ENCODE peak calls at places on chromosomes 13 and 19, in ten cellular contexts. One of them, this sample, is unnamed.

GRCh38 chr19:37983153-37983552 is 76.1 kb downstream of the SIPA1L3 start:
- DNase-seq in astrocyte of the spinal cord: no peak
- DNase-seq in nephron progenitor cell: no peak
- DNase-seq in AG04450: no peak
- DNase-seq in breast epithelium: no peak
- DNase-seq in GM06990: no peak
- DNase-seq in WTC11: no peak
- DNase-seq in left lung: no peak
- DNase-seq in progenitor cell of endocrine pancreas: no peak
- DNase-seq in IMR-90: peak; percentile 52
- DNase-seq in this sample: no peak

GRCh38 chr19:51108805-51109146 is 567 bp upstream of the CTU1 start:
- DNase-seq in left lung: no peak
- DNase-seq in progenitor cell of endocrine pancreas: no peak
- DNase-seq in IMR-90: no peak
- DNase-seq in GM06990: no peak
- DNase-seq in AG04450: no peak
- DNase-seq in WTC11: no peak
- DNase-seq in nephron progenitor cell: no peak
- DNase-seq in astrocyte of the spinal cord: no peak
- DNase-seq in breast epithelium: no peak
- DNase-seq in this sample: no peak

GRCh38 chr19:18204394-18205179 is 745 bp upstream of the RAB3A start:
- DNase-seq in WTC11: peak; percentile 77
- DNase-seq in AG04450: no peak
- DNase-seq in IMR-90: no peak
- DNase-seq in breast epithelium: no peak
- DNase-seq in left lung: peak; percentile 60
- DNase-seq in astrocyte of the spinal cord: no peak
- DNase-seq in nephron progenitor cell: peak; percentile 84
- DNase-seq in GM06990: no peak
- DNase-seq in progenitor cell of endocrine pancreas: peak; percentile 65
- DNase-seq in this sample: no peak

GRCh38 chr13:99080131-99080530 is 102.3 kb upstream of the DOCK9 start:
- DNase-seq in progenitor cell of endocrine pancreas: no peak
- DNase-seq in breast epithelium: no peak
- DNase-seq in AG04450: no peak
- DNase-seq in nephron progenitor cell: no peak
- DNase-seq in GM06990: no peak
- DNase-seq in left lung: no peak
- DNase-seq in IMR-90: no peak
- DNase-seq in WTC11: no peak
- DNase-seq in astrocyte of the spinal cord: no peak
- DNase-seq in this sample: no peak

GRCh38 chr13:75566658-75567057 is 17.1 kb downstream of the UCHL3 start:
- DNase-seq in IMR-90: peak; percentile 71
- DNase-seq in GM06990: no peak
- DNase-seq in breast epithelium: no peak
- DNase-seq in astrocyte of the spinal cord: peak; percentile 67
- DNase-seq in left lung: no peak
- DNase-seq in WTC11: no peak
- DNase-seq in AG04450: no peak
- DNase-seq in progenitor cell of endocrine pancreas: no peak
- DNase-seq in nephron progenitor cell: no peak
- DNase-seq in this sample: no peak

GRCh38 chr19:45376045-45376724 is 5.8 kb upstream of the ERCC2 start:
- DNase-seq in GM06990: no peak
- DNase-seq in astrocyte of the spinal cord: peak; percentile 87
- DNase-seq in WTC11: peak; percentile 68
- DNase-seq in AG04450: peak; percentile 85
- DNase-seq in IMR-90: peak; percentile 94
- DNase-seq in nephron progenitor cell: peak; percentile 50
- DNase-seq in breast epithelium: peak; percentile 93
- DNase-seq in left lung: peak; percentile 43
- DNase-seq in progenitor cell of endocrine pancreas: no peak
- DNase-seq in this sample: no peak

GRCh38 chr13:44759723-44760360 is 183.7 kb upstream of the TSC22D1 start:
- DNase-seq in breast epithelium: peak; percentile 46
- DNase-seq in left lung: no peak
- DNase-seq in GM06990: no peak
- DNase-seq in astrocyte of the spinal cord: peak; percentile 50
- DNase-seq in AG04450: no peak
- DNase-seq in IMR-90: peak; percentile 54
- DNase-seq in WTC11: no peak
- DNase-seq in progenitor cell of endocrine pancreas: no peak
- DNase-seq in nephron progenitor cell: no peak
- DNase-seq in this sample: no peak

GRCh38 chr19:55644191-55644833 is 863 bp downstream of the ZNF581 start:
- DNase-seq in left lung: no peak
- DNase-seq in WTC11: no peak
- DNase-seq in progenitor cell of endocrine pancreas: no peak
- DNase-seq in GM06990: no peak
- DNase-seq in nephron progenitor cell: no peak
- DNase-seq in breast epithelium: no peak
- DNase-seq in IMR-90: no peak
- DNase-seq in astrocyte of the spinal cord: no peak
- DNase-seq in AG04450: no peak
- DNase-seq in this sample: no peak

GRCh38 chr19:45469835-45470146 is 2.0 kb downstream of the FOSB start:
- DNase-seq in WTC11: peak; percentile 94
- DNase-seq in astrocyte of the spinal cord: peak; percentile 51
- DNase-seq in nephron progenitor cell: no peak
- DNase-seq in left lung: no peak
- DNase-seq in IMR-90: no peak
- DNase-seq in AG04450: no peak
- DNase-seq in GM06990: no peak
- DNase-seq in breast epithelium: no peak
- DNase-seq in progenitor cell of endocrine pancreas: no peak
- DNase-seq in this sample: peak; percentile 91

GRCh38 chr19:10193666-10194499 is 870 bp downstream of the DNMT1 start:
- DNase-seq in progenitor cell of endocrine pancreas: peak; percentile 16
- DNase-seq in astrocyte of the spinal cord: peak; percentile 41
- DNase-seq in breast epithelium: no peak
- DNase-seq in WTC11: peak; percentile 47
- DNase-seq in nephron progenitor cell: no peak
- DNase-seq in AG04450: no peak
- DNase-seq in GM06990: no peak
- DNase-seq in IMR-90: peak; percentile 76
- DNase-seq in left lung: no peak
- DNase-seq in this sample: no peak

GRCh38 chr13:56888455-56888854 is 252.3 kb upstream of the PRR20A start:
- DNase-seq in nephron progenitor cell: no peak
- DNase-seq in left lung: no peak
- DNase-seq in GM06990: no peak
- DNase-seq in WTC11: no peak
- DNase-seq in AG04450: no peak
- DNase-seq in breast epithelium: no peak
- DNase-seq in IMR-90: no peak
- DNase-seq in progenitor cell of endocrine pancreas: no peak
- DNase-seq in astrocyte of the spinal cord: no peak
- DNase-seq in this sample: no peak

DNA sequence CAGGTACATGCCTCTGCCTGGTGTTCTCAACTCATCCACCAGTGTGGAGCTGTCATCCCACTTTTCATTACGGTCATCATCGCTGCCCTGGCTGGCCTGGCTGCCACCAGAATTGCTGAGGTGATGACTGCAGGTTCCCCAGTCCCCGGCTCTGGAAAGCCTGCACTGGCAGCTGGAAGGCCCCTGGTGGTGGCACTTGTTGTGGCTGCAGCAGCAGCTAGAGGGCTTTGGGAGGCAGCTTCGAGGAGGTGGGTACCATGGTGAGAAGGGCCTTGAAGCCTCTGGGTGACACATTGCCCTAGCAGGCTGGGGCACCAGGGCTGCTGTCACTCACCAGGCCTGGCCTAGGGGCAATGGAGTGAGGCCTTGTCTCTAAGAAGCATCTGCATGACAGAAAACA is 25.3 kb upstream of the ZNF14 start:
- DNase-seq in breast epithelium: no peak
- DNase-seq in left lung: no peak
- DNase-seq in progenitor cell of endocrine pancreas: no peak
- DNase-seq in GM06990: no peak
- DNase-seq in WTC11: no peak
- DNase-seq in nephron progenitor cell: no peak
- DNase-seq in astrocyte of the spinal cord: no peak
- DNase-seq in AG04450: no peak
- DNase-seq in IMR-90: no peak
- DNase-seq in this sample: no peak
- TF ChIP-seq CTCF in breast epithelium: no peak
- TF ChIP-seq CTCF in left lung: no peak
- TF ChIP-seq CTCF in progenitor cell of endocrine pancreas: no peak
- TF ChIP-seq CTCF in GM06990: no peak
- TF ChIP-seq CTCF in WTC11: no peak
- TF ChIP-seq CTCF in nephron progenitor cell: no peak
- TF ChIP-seq CTCF in astrocyte of the spinal cord: no peak
- TF ChIP-seq CTCF in AG04450: no peak
- TF ChIP-seq CTCF in IMR-90: no peak
- TF ChIP-seq CTCF in this sample: no peak

GRCh38 chr13:79405831-79406596 is at the start of gene RBM26:
- DNase-seq in progenitor cell of endocrine pancreas: peak; percentile 91
- DNase-seq in AG04450: peak; percentile 89
- DNase-seq in nephron progenitor cell: peak; percentile 93
- DNase-seq in IMR-90: peak; percentile 94
- DNase-seq in GM06990: peak; percentile 88
- DNase-seq in breast epithelium: peak; percentile 87
- DNase-seq in left lung: peak; percentile 95
- DNase-seq in WTC11: peak; percentile 92
- DNase-seq in astrocyte of the spinal cord: peak; percentile 96
- DNase-seq in this sample: peak; percentile 94
- TF ChIP-seq CTCF in progenitor cell of endocrine pancreas: no peak
- TF ChIP-seq CTCF in AG04450: no peak
- TF ChIP-seq CTCF in nephron progenitor cell: no peak
- TF ChIP-seq CTCF in IMR-90: no peak
- TF ChIP-seq CTCF in GM06990: peak; percentile 11
- TF ChIP-seq CTCF in breast epithelium: no peak
- TF ChIP-seq CTCF in left lung: no peak
- TF ChIP-seq CTCF in WTC11: no peak
- TF ChIP-seq CTCF in astrocyte of the spinal cord: no peak
- TF ChIP-seq CTCF in this sample: no peak

GRCh38 chr19:30074741-30075460 is 132.9 kb downstream of the URI1 start:
- DNase-seq in IMR-90: no peak
- DNase-seq in progenitor cell of endocrine pancreas: no peak
- DNase-seq in GM06990: no peak
- DNase-seq in astrocyte of the spinal cord: no peak
- DNase-seq in AG04450: no peak
- DNase-seq in breast epithelium: no peak
- DNase-seq in nephron progenitor cell: no peak
- DNase-seq in left lung: peak; percentile 27
- DNase-seq in WTC11: no peak
- DNase-seq in this sample: no peak

GRCh38 chr19:30077851-30078355 is 135.9 kb downstream of the URI1 start:
- DNase-seq in progenitor cell of endocrine pancreas: no peak
- DNase-seq in left lung: peak; percentile 7
- DNase-seq in AG04450: no peak
- DNase-seq in nephron progenitor cell: no peak
- DNase-seq in breast epithelium: no peak
- DNase-seq in GM06990: no peak
- DNase-seq in IMR-90: no peak
- DNase-seq in astrocyte of the spinal cord: no peak
- DNase-seq in WTC11: no peak
- DNase-seq in this sample: no peak

GRCh38 chr19:30076751-30077670 is 135.0 kb downstream of the URI1 start:
- DNase-seq in GM06990: no peak
- DNase-seq in nephron progenitor cell: no peak
- DNase-seq in WTC11: no peak
- DNase-seq in progenitor cell of endocrine pancreas: no peak
- DNase-seq in astrocyte of the spinal cord: no peak
- DNase-seq in breast epithelium: no peak
- DNase-seq in AG04450: no peak
- DNase-seq in IMR-90: no peak
- DNase-seq in left lung: peak; percentile 7
- DNase-seq in this sample: no peak

GRCh38 chr19:30074096-30074495 is 132.1 kb downstream of the URI1 start:
- DNase-seq in astrocyte of the spinal cord: no peak
- DNase-seq in AG04450: no peak
- DNase-seq in IMR-90: no peak
- DNase-seq in progenitor cell of endocrine pancreas: no peak
- DNase-seq in GM06990: no peak
- DNase-seq in breast epithelium: no peak
- DNase-seq in WTC11: no peak
- DNase-seq in left lung: peak; percentile 11
- DNase-seq in nephron progenitor cell: no peak
- DNase-seq in this sample: no peak

DNA sequence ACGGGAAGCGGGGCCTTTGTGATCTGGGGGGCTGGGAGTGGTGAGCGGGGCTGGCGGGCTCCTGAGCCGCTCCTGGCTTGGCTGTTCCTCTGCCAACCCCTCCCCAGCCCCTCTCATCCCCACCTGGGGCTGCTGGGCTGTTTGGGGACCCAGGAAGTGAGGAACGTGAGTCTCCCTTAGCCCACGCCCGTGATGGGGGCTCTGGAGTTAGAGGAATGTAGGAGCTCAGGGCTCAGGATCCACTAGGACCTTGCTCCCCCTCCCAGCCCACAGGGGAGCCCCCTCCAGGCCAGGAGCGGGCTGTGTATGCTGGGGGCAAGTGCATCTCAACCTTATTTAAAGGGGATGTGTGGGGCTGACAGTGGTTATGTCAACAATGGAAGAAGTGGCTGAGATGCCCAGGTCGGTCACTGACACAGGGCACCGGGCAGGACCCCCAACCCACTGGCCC is 134.1 kb downstream of the URI1 start:
- DNase-seq in AG04450: no peak
- DNase-seq in breast epithelium: no peak
- DNase-seq in progenitor cell of endocrine pancreas: no peak
- DNase-seq in IMR-90: no peak
- DNase-seq in WTC11: no peak
- DNase-seq in astrocyte of the spinal cord: no peak
- DNase-seq in nephron progenitor cell: no peak
- DNase-seq in left lung: peak; percentile 19
- DNase-seq in GM06990: no peak
- DNase-seq in this sample: no peak
- TF ChIP-seq CTCF in AG04450: no peak
- TF ChIP-seq CTCF in breast epithelium: no peak
- TF ChIP-seq CTCF in progenitor cell of endocrine pancreas: no peak
- TF ChIP-seq CTCF in IMR-90: no peak
- TF ChIP-seq CTCF in WTC11: no peak
- TF ChIP-seq CTCF in astrocyte of the spinal cord: no peak
- TF ChIP-seq CTCF in nephron progenitor cell: no peak
- TF ChIP-seq CTCF in left lung: no peak
- TF ChIP-seq CTCF in GM06990: no peak
- TF ChIP-seq CTCF in this sample: no peak

DNA sequence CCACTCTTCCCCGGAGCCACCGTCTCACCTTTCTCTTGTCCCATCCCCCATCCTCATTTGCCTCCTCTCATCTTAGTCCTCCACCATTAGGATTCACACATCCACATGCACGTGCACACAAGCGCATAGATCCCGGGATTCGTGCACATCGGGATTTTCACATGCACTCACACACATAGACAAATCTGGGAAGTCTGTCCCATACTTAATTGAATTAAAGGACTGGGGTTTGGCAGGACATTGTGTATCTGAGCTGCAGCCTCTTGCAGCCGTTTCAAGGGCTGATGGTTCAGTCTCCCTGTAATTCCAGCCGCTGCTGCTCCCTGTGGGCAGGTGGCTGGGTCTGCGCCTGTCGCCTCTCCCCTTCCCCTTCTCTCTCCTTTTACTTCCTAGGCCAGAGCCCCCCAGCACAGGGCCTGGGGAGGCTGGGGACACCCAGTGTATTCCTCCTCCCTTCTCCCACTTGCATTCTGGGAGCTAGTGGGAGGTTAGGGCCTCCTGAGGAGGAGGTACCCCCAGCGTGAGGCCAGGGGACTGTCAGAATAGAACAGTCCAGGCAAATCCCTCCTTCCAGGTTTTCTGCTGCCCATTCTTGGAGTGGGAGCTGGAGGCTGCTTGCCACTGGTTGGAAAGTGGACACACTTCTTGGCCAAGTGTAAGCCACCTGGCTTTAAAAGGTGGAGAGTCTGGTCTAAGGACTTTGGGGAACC is 43.6 kb downstream of the LYL1 start:
- DNase-seq in left lung: no peak
- DNase-seq in progenitor cell of endocrine pancreas: no peak
- DNase-seq in breast epithelium: no peak
- DNase-seq in GM06990: no peak
- DNase-seq in AG04450: no peak
- DNase-seq in WTC11: no peak
- DNase-seq in IMR-90: no peak
- DNase-seq in nephron progenitor cell: no peak
- DNase-seq in astrocyte of the spinal cord: no peak
- DNase-seq in this sample: no peak
- TF ChIP-seq CTCF in left lung: no peak
- TF ChIP-seq CTCF in progenitor cell of endocrine pancreas: no peak
- TF ChIP-seq CTCF in breast epithelium: no peak
- TF ChIP-seq CTCF in GM06990: no peak
- TF ChIP-seq CTCF in AG04450: no peak
- TF ChIP-seq CTCF in WTC11: no peak
- TF ChIP-seq CTCF in IMR-90: no peak
- TF ChIP-seq CTCF in nephron progenitor cell: no peak
- TF ChIP-seq CTCF in astrocyte of the spinal cord: peak; percentile 14
- TF ChIP-seq CTCF in this sample: no peak

This sample was measured in GM13976.